ENCODE peak calls at places on chromosomes 16 and 17, in nine cellular contexts. One of them, this sample, is unnamed.

GRCh38 chr16:17470871-17471744 is at the start of gene XYLT1:
- DNase-seq in MM.1S: peak
- DNase-seq in GM23248: peak
- DNase-seq in HCT116: no peak
- DNase-seq in GM23338: peak
- DNase-seq in SK-N-SH: peak
- DNase-seq in PC-3: peak
- DNase-seq in neural progenitor cell: peak
- DNase-seq in hepatocyte: peak
- DNase-seq in this sample: peak

GRCh38 chr17:45316271-45317112 is at the start of gene MAP3K14:
- DNase-seq in GM23338: peak
- DNase-seq in SK-N-SH: peak
- DNase-seq in MM.1S: peak
- DNase-seq in PC-3: peak
- DNase-seq in hepatocyte: peak
- DNase-seq in neural progenitor cell: peak
- DNase-seq in GM23248: peak
- DNase-seq in HCT116: no peak
- DNase-seq in this sample: peak

GRCh38 chr16:81473561-81473960 is 29.0 kb downstream of the CMIP start:
- DNase-seq in hepatocyte: no peak
- DNase-seq in neural progenitor cell: no peak
- DNase-seq in HCT116: no peak
- DNase-seq in MM.1S: no peak
- DNase-seq in GM23338: no peak
- DNase-seq in PC-3: no peak
- DNase-seq in SK-N-SH: no peak
- DNase-seq in GM23248: peak
- DNase-seq in this sample: no peak

GRCh38 chr16:83992624-83993023 is 24.6 kb downstream of the NECAB2 start:
- DNase-seq in GM23338: no peak
- DNase-seq in GM23248: peak
- DNase-seq in neural progenitor cell: no peak
- DNase-seq in HCT116: no peak
- DNase-seq in PC-3: peak
- DNase-seq in SK-N-SH: no peak
- DNase-seq in hepatocyte: no peak
- DNase-seq in MM.1S: no peak
- DNase-seq in this sample: no peak

GRCh38 chr17:29046440-29046839 is 3.5 kb downstream of the PIPOX start:
- DNase-seq in MM.1S: no peak
- DNase-seq in SK-N-SH: no peak
- DNase-seq in hepatocyte: no peak
- DNase-seq in HCT116: no peak
- DNase-seq in GM23248: no peak
- DNase-seq in neural progenitor cell: no peak
- DNase-seq in GM23338: no peak
- DNase-seq in PC-3: no peak
- DNase-seq in this sample: no peak

GRCh38 chr17:8789743-8790142 is 9.4 kb downstream of the MFSD6L start:
- DNase-seq in SK-N-SH: no peak
- DNase-seq in GM23338: no peak
- DNase-seq in GM23248: no peak
- DNase-seq in MM.1S: no peak
- DNase-seq in hepatocyte: no peak
- DNase-seq in HCT116: no peak
- DNase-seq in neural progenitor cell: no peak
- DNase-seq in PC-3: no peak
- DNase-seq in this sample: no peak

GRCh38 chr16:74275031-74275636 is 21.5 kb upstream of the PSMD7 start:
- DNase-seq in SK-N-SH: peak
- DNase-seq in hepatocyte: peak
- DNase-seq in MM.1S: peak
- DNase-seq in neural progenitor cell: no peak
- DNase-seq in HCT116: peak
- DNase-seq in PC-3: peak
- DNase-seq in GM23338: peak
- DNase-seq in GM23248: peak
- DNase-seq in this sample: peak

GRCh38 chr17:75872434-75873351 is 5.7 kb downstream of the TRIM47 start:
- DNase-seq in GM23338: peak
- DNase-seq in GM23248: peak
- DNase-seq in HCT116: no peak
- DNase-seq in MM.1S: peak
- DNase-seq in hepatocyte: peak
- DNase-seq in neural progenitor cell: no peak
- DNase-seq in PC-3: peak
- DNase-seq in SK-N-SH: peak
- DNase-seq in this sample: no peak

GRCh38 chr17:61756561-61756960 is 106.8 kb downstream of the BRIP1 start:
- DNase-seq in SK-N-SH: peak
- DNase-seq in neural progenitor cell: no peak
- DNase-seq in PC-3: no peak
- DNase-seq in hepatocyte: peak
- DNase-seq in GM23248: no peak
- DNase-seq in MM.1S: no peak
- DNase-seq in GM23338: no peak
- DNase-seq in HCT116: no peak
- DNase-seq in this sample: no peak

GRCh38 chr16:17466876-17467275 is 3.9 kb downstream of the XYLT1 start:
- DNase-seq in neural progenitor cell: no peak
- DNase-seq in SK-N-SH: no peak
- DNase-seq in HCT116: no peak
- DNase-seq in hepatocyte: no peak
- DNase-seq in MM.1S: no peak
- DNase-seq in GM23248: no peak
- DNase-seq in PC-3: no peak
- DNase-seq in GM23338: peak
- DNase-seq in this sample: no peak

GRCh38 chr17:40551091-40551873 is 14.0 kb downstream of the CCR7 start:
- DNase-seq in neural progenitor cell: no peak
- DNase-seq in hepatocyte: peak
- DNase-seq in PC-3: peak
- DNase-seq in SK-N-SH: no peak
- DNase-seq in HCT116: no peak
- DNase-seq in MM.1S: no peak
- DNase-seq in GM23248: peak
- DNase-seq in GM23338: no peak
- DNase-seq in this sample: no peak

GRCh38 chr16:81238296-81239011 is at the start of gene BCO1:
- DNase-seq in hepatocyte: peak
- DNase-seq in MM.1S: no peak
- DNase-seq in PC-3: peak
- DNase-seq in HCT116: no peak
- DNase-seq in GM23338: peak
- DNase-seq in GM23248: peak
- DNase-seq in SK-N-SH: no peak
- DNase-seq in neural progenitor cell: peak
- DNase-seq in this sample: no peak

GRCh38 chr16:85028638-85029412 is 1.2 kb downstream of the KIAA0513 start:
- DNase-seq in HCT116: no peak
- DNase-seq in GM23248: peak
- DNase-seq in hepatocyte: peak
- DNase-seq in SK-N-SH: no peak
- DNase-seq in neural progenitor cell: no peak
- DNase-seq in MM.1S: peak
- DNase-seq in GM23338: no peak
- DNase-seq in PC-3: peak
- DNase-seq in this sample: no peak

DNA sequence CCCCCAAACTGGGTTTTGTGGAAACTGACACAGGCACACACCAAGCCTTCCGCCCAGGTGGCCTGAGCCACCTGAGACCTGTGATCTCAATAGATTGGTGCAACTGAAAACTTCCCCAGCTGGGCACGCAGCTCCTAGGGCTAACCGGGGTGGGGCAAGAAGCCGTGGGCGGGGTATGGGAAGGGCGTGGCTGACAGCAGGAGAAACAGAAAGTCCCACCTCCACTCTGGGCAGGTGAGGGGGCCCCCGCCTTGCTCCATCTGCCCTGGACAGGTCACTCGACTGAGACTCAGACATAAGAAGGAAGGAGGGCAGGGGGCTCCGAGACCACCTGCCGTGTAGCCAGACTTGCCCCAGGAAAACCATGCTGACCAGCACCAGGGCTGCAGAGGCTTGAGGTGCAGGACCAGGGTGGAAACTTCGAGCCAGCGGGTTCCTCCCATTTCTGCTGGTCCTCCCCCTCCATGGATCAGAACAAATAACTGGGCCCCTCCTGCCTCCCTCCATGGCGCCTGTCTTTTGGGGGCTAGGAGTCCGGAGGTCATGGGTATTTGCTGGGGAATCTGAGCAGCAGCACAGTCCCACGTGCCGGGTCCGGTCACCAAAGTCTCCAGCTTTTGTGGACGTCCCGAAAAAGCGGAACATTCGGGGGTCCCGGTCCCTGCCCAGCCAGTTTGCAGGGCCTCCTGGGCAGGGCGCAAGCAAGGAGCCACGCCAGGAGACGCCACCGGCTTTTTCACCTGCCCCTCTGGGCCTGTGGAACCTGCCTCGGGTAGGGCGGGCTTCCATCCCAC is 1.3 kb downstream of the TIMP2 start:
- DNase-seq in hepatocyte: peak
- DNase-seq in neural progenitor cell: peak
- DNase-seq in SK-N-SH: peak
- DNase-seq in HCT116: peak
- DNase-seq in GM23248: peak
- DNase-seq in PC-3: peak
- DNase-seq in MM.1S: peak
- DNase-seq in GM23338: peak
- DNase-seq in this sample: peak
- TF ChIP-seq EZH2phosphoT487 in hepatocyte: no peak
- TF ChIP-seq EZH2phosphoT487 in neural progenitor cell: no peak
- TF ChIP-seq EZH2phosphoT487 in SK-N-SH: no peak
- TF ChIP-seq EZH2phosphoT487 in HCT116: no peak
- TF ChIP-seq EZH2phosphoT487 in GM23248: no peak
- TF ChIP-seq EZH2phosphoT487 in PC-3: no peak
- TF ChIP-seq EZH2phosphoT487 in MM.1S: no peak
- TF ChIP-seq EZH2phosphoT487 in GM23338: no peak
- TF ChIP-seq EZH2phosphoT487 in this sample: no peak

DNA sequence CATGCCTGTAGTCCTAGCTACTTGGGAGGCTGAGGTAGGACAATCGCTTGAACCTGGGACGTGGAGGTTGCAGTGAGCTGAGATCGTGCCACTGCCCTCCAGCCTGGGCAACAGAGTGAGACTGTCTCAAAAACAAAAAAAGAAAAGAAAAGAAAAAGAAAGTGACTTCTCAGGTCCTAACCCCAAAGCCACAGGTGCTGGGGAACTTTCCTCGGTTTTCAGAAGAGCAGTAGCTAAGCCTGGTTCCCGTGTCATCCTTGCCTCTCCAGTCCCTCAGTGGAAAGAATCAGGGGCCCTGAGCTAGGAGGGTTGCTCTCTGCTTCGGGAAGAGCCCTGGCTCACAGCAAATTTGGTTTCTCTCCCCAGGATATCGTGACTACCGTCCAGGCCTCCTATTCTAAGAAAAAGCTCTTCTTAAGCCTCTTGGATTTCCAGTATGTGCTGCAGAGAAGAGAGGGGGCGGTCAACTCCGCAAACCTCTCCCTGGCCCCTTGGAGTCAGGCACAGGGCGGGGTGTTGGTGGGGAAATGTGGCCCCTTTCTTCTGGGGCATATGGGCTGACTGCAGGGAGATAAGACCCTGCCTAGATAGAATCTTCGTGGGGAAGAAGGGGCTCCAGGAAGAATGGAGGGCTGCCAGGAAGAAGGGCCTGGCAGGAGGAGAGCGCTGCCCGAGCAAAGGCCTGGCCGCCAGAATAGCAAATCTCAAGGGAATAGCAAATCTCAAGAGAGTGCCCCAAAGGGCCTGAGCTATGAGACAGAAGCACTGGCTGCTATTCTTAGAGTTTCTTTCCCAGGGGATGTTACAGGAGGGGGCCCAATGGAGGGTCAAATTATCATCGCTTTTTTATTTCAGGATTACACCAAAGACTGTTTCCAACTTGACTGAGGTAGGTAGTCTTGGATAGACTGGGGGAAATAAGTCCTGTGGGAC is 8.3 kb upstream of the NLRC5 start:
- DNase-seq in SK-N-SH: no peak
- DNase-seq in hepatocyte: no peak
- DNase-seq in neural progenitor cell: peak
- DNase-seq in PC-3: no peak
- DNase-seq in GM23338: no peak
- DNase-seq in MM.1S: no peak
- DNase-seq in GM23248: no peak
- DNase-seq in HCT116: no peak
- DNase-seq in this sample: peak
- TF ChIP-seq EZH2phosphoT487 in SK-N-SH: no peak
- TF ChIP-seq EZH2phosphoT487 in hepatocyte: no peak
- TF ChIP-seq EZH2phosphoT487 in neural progenitor cell: no peak
- TF ChIP-seq EZH2phosphoT487 in PC-3: no peak
- TF ChIP-seq EZH2phosphoT487 in GM23338: no peak
- TF ChIP-seq EZH2phosphoT487 in MM.1S: no peak
- TF ChIP-seq EZH2phosphoT487 in GM23248: no peak
- TF ChIP-seq EZH2phosphoT487 in HCT116: no peak
- TF ChIP-seq EZH2phosphoT487 in this sample: no peak

GRCh38 chr17:5929721-5930120 is 140.5 kb upstream of the WSCD1 start:
- DNase-seq in GM23338: no peak
- DNase-seq in hepatocyte: no peak
- DNase-seq in neural progenitor cell: no peak
- DNase-seq in HCT116: no peak
- DNase-seq in PC-3: no peak
- DNase-seq in MM.1S: no peak
- DNase-seq in GM23248: no peak
- DNase-seq in SK-N-SH: no peak
- DNase-seq in this sample: no peak

GRCh38 chr17:5933430-5933829 is 136.7 kb upstream of the WSCD1 start:
- DNase-seq in neural progenitor cell: no peak
- DNase-seq in hepatocyte: no peak
- DNase-seq in PC-3: no peak
- DNase-seq in GM23248: no peak
- DNase-seq in MM.1S: peak
- DNase-seq in SK-N-SH: no peak
- DNase-seq in GM23338: no peak
- DNase-seq in HCT116: no peak
- DNase-seq in this sample: no peak

DNA sequence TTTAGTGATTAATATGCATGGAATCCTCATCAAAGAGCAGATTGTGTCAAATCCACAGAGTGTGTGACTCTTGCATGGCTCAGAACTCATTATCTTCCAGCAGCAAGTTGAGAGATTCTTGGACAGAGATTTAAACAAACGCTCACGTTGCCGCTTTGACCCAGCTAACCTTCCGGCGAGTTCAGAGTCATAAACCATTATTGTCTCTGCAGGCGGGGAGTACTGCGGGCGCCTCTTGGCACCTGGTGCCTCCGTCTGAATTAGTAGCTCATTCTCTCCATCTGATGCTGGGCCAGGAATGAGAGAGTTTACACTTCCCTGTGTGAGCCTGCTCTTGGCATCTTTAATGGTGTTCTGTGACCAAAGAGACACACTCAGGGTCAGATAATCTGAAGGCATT is 138.6 kb upstream of the WSCD1 start:
- DNase-seq in GM23248: no peak
- DNase-seq in hepatocyte: peak
- DNase-seq in HCT116: no peak
- DNase-seq in PC-3: no peak
- DNase-seq in SK-N-SH: no peak
- DNase-seq in neural progenitor cell: no peak
- DNase-seq in MM.1S: no peak
- DNase-seq in GM23338: no peak
- DNase-seq in this sample: no peak
- TF ChIP-seq EZH2phosphoT487 in GM23248: no peak
- TF ChIP-seq EZH2phosphoT487 in hepatocyte: no peak
- TF ChIP-seq EZH2phosphoT487 in HCT116: no peak
- TF ChIP-seq EZH2phosphoT487 in PC-3: no peak
- TF ChIP-seq EZH2phosphoT487 in SK-N-SH: no peak
- TF ChIP-seq EZH2phosphoT487 in neural progenitor cell: no peak
- TF ChIP-seq EZH2phosphoT487 in MM.1S: no peak
- TF ChIP-seq EZH2phosphoT487 in GM23338: no peak
- TF ChIP-seq EZH2phosphoT487 in this sample: no peak

GRCh38 chr17:50630524-50631194 is 4.0 kb upstream of the ABCC3 start:
- DNase-seq in hepatocyte: peak
- DNase-seq in MM.1S: peak
- DNase-seq in SK-N-SH: peak
- DNase-seq in GM23248: peak
- DNase-seq in GM23338: peak
- DNase-seq in HCT116: peak
- DNase-seq in neural progenitor cell: peak
- DNase-seq in PC-3: peak
- DNase-seq in this sample: peak
- TF ChIP-seq EZH2phosphoT487 in hepatocyte: no peak
- TF ChIP-seq EZH2phosphoT487 in MM.1S: no peak
- TF ChIP-seq EZH2phosphoT487 in SK-N-SH: no peak
- TF ChIP-seq EZH2phosphoT487 in GM23248: no peak
- TF ChIP-seq EZH2phosphoT487 in GM23338: no peak
- TF ChIP-seq EZH2phosphoT487 in HCT116: no peak
- TF ChIP-seq EZH2phosphoT487 in neural progenitor cell: no peak
- TF ChIP-seq EZH2phosphoT487 in PC-3: no peak
- TF ChIP-seq EZH2phosphoT487 in this sample: no peak